ENCODE peak calls at places on chromosomes 16 and 17, in eight cellular contexts. R is stimulated activated CD4-positive, alpha-beta T cell treated with anti-CD3 and anti-CD28 coated beads, Interleukin-12 subunit alpha, Interleukin-12 subunit beta, amount 100 ng/mL, for 4 hours; T is BJ; Q is activated naive CD8-positive, alpha-beta T cell treated with anti-CD3 and anti-CD28 coated beads for 36 hours; B is pulmonary artery endothelial cell; V is NCI-H1930; H is activated B cell treated with CpG ODN at 0.5 μM for 24 hours; W is DMS153. I is an unnamed sample.

GRCh38 chr16:16105646-16106045 is 117.6 kb downstream of the ABCC6 start:
- DNase-seq in R (no peak), T (no peak), Q (no peak), B (no peak), V (no peak), H (no peak), W (no peak), I (no peak)

GRCh38 chr17:77124192-77124908 is 16.4 kb upstream of the SEC14L1 start:
- DNase-seq in R (no peak), T (no peak), Q (no peak), B (peak), V (no peak), H (no peak), W (no peak), I (no peak)

GRCh38 chr16:14475370-14476139 is 154.5 kb downstream of the PARN start:
- DNase-seq in R (no peak), T (no peak), Q (no peak), B (no peak), V (no peak), H (no peak), W (peak), I (no peak)

GRCh38 chr16:81693467-81694303 is 85.4 kb upstream of the PLCG2 start:
- DNase-seq in R (no peak), T (no peak), Q (no peak), B (no peak), V (no peak), H (no peak), W (no peak), I (no peak)

GRCh38 chr16:54843424-54843750 is 87.3 kb upstream of the IRX5 start:
- DNase-seq in R (no peak), T (no peak), Q (no peak), B (no peak), V (no peak), H (no peak), W (no peak), I (no peak)

GRCh38 chr16:939941-940340 is 30.8 kb downstream of the LMF1 start:
- DNase-seq in R (no peak), T (no peak), Q (no peak), B (no peak), V (no peak), H (no peak), W (no peak), I (no peak)

GRCh38 chr16:48576927-48577326 is 33.1 kb downstream of the N4BP1 start:
- DNase-seq in R (no peak), T (no peak), Q (peak), B (no peak), V (no peak), H (no peak), W (no peak), I (no peak)

GRCh38 chr16:67719778-67720144 is 645 bp upstream of the GFOD2 start:
- DNase-seq in R (peak), T (no peak), Q (peak), B (no peak), V (no peak), H (no peak), W (no peak), I (peak)

GRCh38 chr16:20136446-20136968 is 62.8 kb upstream of the GPR139 start:
- DNase-seq in R (no peak), T (no peak), Q (no peak), B (no peak), V (no peak), H (no peak), W (no peak), I (no peak)